ENCODE peak calls at places on chromosomes 7 and 10, in ten cellular contexts. Q, H, W, R, A, X, I, M, C and V are unnamed samples.

GRCh38 chr7:71186535-71186934 is 54.6 kb downstream of the GALNT17 start:
- DNase-seq in H (no peak), Q (no peak), W (no peak), R (no peak), M (no peak), I (no peak), C (no peak), X (no peak), A (no peak), V (no peak)

GRCh38 chr10:128419466-128420019 is 293.3 kb upstream of the MKI67 start:
- DNase-seq in X (no peak), C (no peak), M (no peak), I (no peak), Q (no peak), R (no peak), H (peak), A (no peak), W (no peak), V (no peak)

GRCh38 chr7:47570649-47571050 is 11.3 kb downstream of the TNS3 start:
- DNase-seq in W (no peak), Q (peak), X (peak), H (no peak), I (no peak), R (no peak), A (no peak), C (no peak), M (no peak), V (no peak)

GRCh38 chr7:103487419-103487818 is 41.4 kb upstream of the SLC26A5 start:
- DNase-seq in M (no peak), R (no peak), C (no peak), W (no peak), I (no peak), H (no peak), A (no peak), X (no peak), Q (no peak), V (no peak)

GRCh38 chr7:80334908-80335307 is 177.0 kb downstream of the GNAT3 start:
- DNase-seq in M (no peak), X (no peak), W (no peak), R (no peak), I (no peak), A (no peak), H (no peak), C (no peak), Q (no peak), V (no peak)

GRCh38 chr10:23001901-23002516 is 74.2 kb downstream of the ARMC3 start:
- DNase-seq in R (no peak), H (no peak), M (no peak), X (no peak), Q (no peak), A (no peak), W (no peak), I (peak), C (no peak), V (no peak)

GRCh38 chr7:35729061-35729783 is 34.3 kb upstream of the HERPUD2 start:
- DNase-seq in C (no peak), Q (no peak), W (no peak), A (peak), X (no peak), R (no peak), I (no peak), H (no peak), M (no peak), V (no peak)

GRCh38 chr10:104387130-104387888 is 33.7 kb downstream of the CFAP58 start:
- DNase-seq in A (no peak), X (no peak), I (no peak), Q (peak), R (no peak), W (no peak), C (no peak), M (no peak), H (no peak), V (no peak)

GRCh38 chr10:78332699-78333098 is 299.0 kb downstream of the RPS24 start:
- DNase-seq in Q (no peak), W (no peak), I (no peak), X (no peak), M (no peak), A (no peak), H (no peak), C (no peak), R (no peak), V (no peak)

DNA sequence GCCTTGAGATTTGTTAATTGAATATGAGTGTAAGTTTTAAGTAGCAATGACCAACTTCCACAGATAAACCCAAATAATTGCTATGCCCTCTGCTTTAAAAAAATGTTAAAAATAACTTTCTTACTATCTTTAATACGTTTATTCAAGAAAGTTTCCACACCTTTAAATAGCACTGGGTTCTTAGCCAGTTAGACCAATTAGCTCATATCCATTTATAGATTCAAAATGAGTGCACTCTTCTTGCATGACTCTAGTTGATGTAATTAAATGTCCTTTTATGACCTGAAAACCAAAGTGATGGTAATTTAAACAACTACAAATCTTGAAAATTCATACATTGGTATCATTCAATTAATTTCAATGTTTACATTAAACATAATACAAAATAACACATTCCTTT is 50.8 kb upstream of the CACNA2D1 start:
- DNase-seq in Q (no peak), X (no peak), I (no peak), A (no peak), M (no peak), W (no peak), C (no peak), H (no peak), R (no peak), V (no peak)
- TF ChIP-seq CTCF in Q (no peak), X (no peak), I (no peak), A (no peak), M (no peak), W (no peak), C (no peak), H (no peak), R (no peak), V (no peak)

DNA sequence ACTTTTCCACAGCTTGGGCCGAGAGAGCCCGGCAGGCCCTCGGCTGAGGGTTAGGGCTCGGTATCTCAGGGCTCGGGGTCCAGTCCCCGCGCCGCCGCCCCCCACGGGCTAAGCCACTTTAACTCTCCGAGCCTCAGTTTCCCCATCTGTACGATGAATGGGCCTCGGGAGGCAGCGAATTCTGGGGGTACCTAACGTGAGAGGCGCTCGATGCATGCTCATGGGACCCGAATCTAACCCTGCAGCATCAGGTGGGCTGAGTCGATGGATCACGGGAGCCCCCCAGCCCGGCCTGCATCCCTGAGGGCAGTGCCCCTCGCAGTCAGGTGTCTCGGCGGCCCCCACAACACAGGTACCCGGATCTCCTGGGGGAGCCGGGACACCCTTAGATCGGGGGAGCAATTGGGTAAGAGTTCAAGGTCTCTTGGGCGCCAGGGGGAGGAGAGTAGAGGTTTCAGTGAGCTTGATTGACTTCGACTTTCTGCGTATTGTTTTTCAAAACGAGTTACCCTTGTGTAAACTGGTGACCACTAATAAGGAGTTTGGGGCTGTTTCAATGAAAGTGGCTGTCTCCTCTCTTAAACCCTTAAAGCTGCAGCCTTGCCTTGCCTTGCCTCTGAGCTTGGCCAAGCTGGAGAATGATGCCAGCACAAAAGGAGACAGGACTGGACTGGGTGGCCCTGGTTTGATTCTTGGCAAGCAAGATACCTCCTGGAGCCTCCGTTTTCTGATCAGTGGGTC is 631 bp downstream of the POR start:
- DNase-seq in R (peak), X (peak), C (no peak), H (no peak), Q (peak), A (peak), I (peak), W (no peak), M (peak), V (no peak)
- TF ChIP-seq CTCF in R (no peak), X (no peak), C (no peak), H (no peak), Q (no peak), A (no peak), I (no peak), W (no peak), M (no peak), V (no peak)

DNA sequence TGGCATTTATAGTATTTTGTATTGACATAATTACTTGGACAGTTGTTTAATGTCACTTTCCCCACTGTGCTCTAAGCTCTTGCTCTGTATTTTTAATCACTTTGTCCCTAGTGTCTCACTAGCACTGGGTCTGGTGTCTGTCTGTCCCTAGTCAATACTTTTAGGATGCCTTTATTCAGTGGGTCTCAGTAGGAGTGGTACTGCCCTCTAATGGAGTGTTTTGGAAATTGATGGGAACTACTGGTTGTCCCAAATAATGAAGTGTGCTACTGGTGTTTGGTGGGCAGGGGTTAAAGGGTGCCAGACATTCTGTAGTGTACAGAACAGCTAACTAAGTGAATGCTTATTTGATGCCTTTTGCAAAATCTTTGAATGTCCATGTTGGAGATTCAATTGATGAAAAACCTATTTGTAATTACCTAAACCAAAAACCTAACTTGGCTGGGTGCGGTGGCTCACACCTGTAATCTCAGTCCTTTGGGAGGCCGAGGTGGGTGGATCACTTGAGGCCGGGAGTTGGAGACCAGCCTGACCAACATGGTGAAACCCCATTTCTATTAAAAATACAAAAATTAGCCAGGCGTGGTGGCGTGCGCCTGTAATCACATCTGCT is 33.3 kb downstream of the CDK14 start:
- DNase-seq in X (peak), C (peak), Q (peak), H (no peak), R (no peak), A (no peak), I (peak), M (no peak), W (peak), V (no peak)
- TF ChIP-seq CTCF in X (peak), C (peak), Q (peak), H (peak), R (peak), A (peak), I (peak), M (peak), W (no peak), V (peak)

DNA sequence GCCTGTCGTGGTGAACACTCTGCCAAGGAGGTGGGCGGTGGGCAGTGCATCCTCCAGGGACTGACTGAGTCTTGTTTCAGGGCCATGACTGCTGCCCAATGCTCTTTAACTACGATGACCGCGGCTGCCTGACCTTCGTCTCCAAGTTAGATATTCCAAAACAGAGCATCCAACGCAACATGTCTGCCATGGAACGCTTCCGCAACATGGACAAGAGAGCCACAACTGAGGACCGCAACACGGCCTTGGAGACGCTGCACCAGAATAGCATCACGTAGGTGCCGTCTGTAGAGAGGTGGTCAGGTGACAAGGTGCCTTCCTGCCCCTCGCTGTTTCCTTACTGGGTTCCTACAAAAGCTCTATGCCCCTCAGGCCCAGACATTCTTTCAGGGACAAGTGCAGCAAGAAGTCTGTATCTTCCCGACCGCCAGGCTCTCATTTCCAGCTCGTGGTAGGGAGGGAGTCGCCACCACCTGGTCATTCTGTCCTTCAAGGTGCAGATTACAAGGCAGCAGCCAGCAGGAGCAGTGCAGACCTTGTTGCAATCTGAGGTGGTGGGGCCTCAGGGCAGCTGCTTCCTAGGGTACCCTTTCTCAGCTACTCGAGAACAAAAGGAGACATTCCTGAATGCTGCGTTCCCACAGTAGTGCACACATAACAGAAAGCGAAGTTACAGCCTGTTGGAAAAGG is 14.9 kb upstream of the ARPC1B start:
- DNase-seq in A (no peak), X (no peak), R (no peak), M (peak), C (no peak), W (no peak), I (peak), Q (no peak), H (no peak), V (no peak)
- TF ChIP-seq CTCF in A (no peak), X (no peak), R (no peak), M (no peak), C (no peak), W (no peak), I (no peak), Q (no peak), H (no peak), V (no peak)

GRCh38 chr7:91512958-91513357 is 248.7 kb downstream of the FZD1 start:
- DNase-seq in Q (no peak), H (no peak), R (no peak), I (no peak), C (no peak), X (no peak), A (no peak), W (no peak), M (no peak), V (no peak)

GRCh38 chr7:91517408-91517807 is 253.2 kb downstream of the FZD1 start:
- DNase-seq in W (no peak), C (no peak), X (no peak), H (no peak), A (no peak), R (no peak), I (no peak), Q (no peak), M (no peak), V (no peak)

GRCh38 chr7:91518058-91518457 is 253.8 kb downstream of the FZD1 start:
- DNase-seq in C (no peak), Q (no peak), R (no peak), W (no peak), A (no peak), X (no peak), H (no peak), I (no peak), M (no peak), V (no peak)

GRCh38 chr7:91514591-91514990 is 250.4 kb downstream of the FZD1 start:
- DNase-seq in M (no peak), H (no peak), I (no peak), X (no peak), R (no peak), C (no peak), A (no peak), Q (no peak), W (no peak), V (no peak)

GRCh38 chr7:91515961-91516360 is 251.7 kb downstream of the FZD1 start:
- DNase-seq in C (no peak), X (no peak), A (no peak), Q (no peak), W (no peak), R (no peak), I (no peak), H (no peak), M (no peak), V (no peak)
- TF ChIP-seq CTCF in C (no peak), X (no peak), A (no peak), Q (no peak), W (no peak), R (no peak), I (no peak), H (no peak), M (no peak), V (no peak)

GRCh38 chr7:64959072-64959747 is 31.6 kb downstream of the ZNF117 start:
- DNase-seq in I (peak), X (no peak), A (no peak), W (no peak), M (no peak), C (no peak), R (no peak), Q (no peak), H (no peak), V (no peak)
- TF ChIP-seq CTCF in I (no peak), X (no peak), A (no peak), W (no peak), M (no peak), C (no peak), R (no peak), Q (no peak), H (no peak), V (no peak)

GRCh38 chr7:38908759-38909335 is at the start of gene VPS41:
- DNase-seq in M (peak), H (peak), Q (peak), X (peak), A (peak), R (peak), W (peak), I (peak), C (peak), V (peak)

GRCh38 chr7:38907066-38907465 is 1.9 kb downstream of the VPS41 start:
- DNase-seq in R (no peak), W (no peak), M (no peak), I (no peak), A (no peak), Q (no peak), C (no peak), H (no peak), X (no peak), V (no peak)

GRCh38 chr7:38905026-38905759 is 3.8 kb downstream of the VPS41 start:
- DNase-seq in H (no peak), R (no peak), C (no peak), I (no peak), A (no peak), W (no peak), Q (no peak), X (no peak), M (no peak), V (no peak)

GRCh38 chr7:38909870-38910269 is 879 bp upstream of the VPS41 start:
- DNase-seq in X (no peak), M (no peak), I (no peak), A (no peak), H (no peak), Q (no peak), C (no peak), W (no peak), R (no peak), V (no peak)
- TF ChIP-seq CTCF in X (no peak), M (peak), I (peak), A (no peak), H (no peak), Q (no peak), C (no peak), W (peak), R (no peak), V (no peak)

GRCh38 chr10:80927419-80928078 is 389.8 kb downstream of the SH2D4B start:
- DNase-seq in X (no peak), H (no peak), A (no peak), I (peak), R (no peak), M (no peak), Q (no peak), W (no peak), C (no peak), V (no peak)
- TF ChIP-seq CTCF in X (no peak), H (no peak), A (no peak), I (no peak), R (no peak), M (no peak), Q (no peak), W (no peak), C (no peak), V (no peak)